ENCODE peak calls at places on chromosomes 6 and 20, in ten cellular contexts. One of them, this sample, is unnamed.

GRCh38 chr6:107179004-107179403 is 63.7 kb upstream of the BEND3 start:
- DNase-seq in DND-41: peak
- DNase-seq in frontal cortex: no peak
- DNase-seq in heart right ventricle: no peak
- DNase-seq in RPMI7951: peak
- DNase-seq in NCI-H1694 treated with DMSO at 0.1 percent for 48 hours: peak
- DNase-seq in AG09309: no peak
- DNase-seq in RWPE1: no peak
- DNase-seq in GM13977: no peak
- DNase-seq in activated gamma-delta T cell treated with Interleukin-2 at 50 U/mL for 16 hours: no peak
- DNase-seq in this sample: no peak

GRCh38 chr6:33688451-33689147 is 22.9 kb downstream of the UQCC2 start:
- DNase-seq in frontal cortex: no peak
- DNase-seq in GM13977: no peak
- DNase-seq in AG09309: no peak
- DNase-seq in NCI-H1694 treated with DMSO at 0.1 percent for 48 hours: no peak
- DNase-seq in RWPE1: no peak
- DNase-seq in DND-41: no peak
- DNase-seq in activated gamma-delta T cell treated with Interleukin-2 at 50 U/mL for 16 hours: no peak
- DNase-seq in heart right ventricle: no peak
- DNase-seq in RPMI7951: no peak
- DNase-seq in this sample: no peak

GRCh38 chr6:163180874-163181541 is 233.5 kb upstream of the QKI start:
- DNase-seq in NCI-H1694 treated with DMSO at 0.1 percent for 48 hours: no peak
- DNase-seq in RWPE1: peak
- DNase-seq in heart right ventricle: peak
- DNase-seq in RPMI7951: peak
- DNase-seq in activated gamma-delta T cell treated with Interleukin-2 at 50 U/mL for 16 hours: no peak
- DNase-seq in frontal cortex: peak
- DNase-seq in AG09309: no peak
- DNase-seq in GM13977: peak
- DNase-seq in DND-41: no peak
- DNase-seq in this sample: peak

GRCh38 chr6:127851197-127851596 is 49.7 kb downstream of the THEMIS start:
- DNase-seq in GM13977: no peak
- DNase-seq in heart right ventricle: no peak
- DNase-seq in activated gamma-delta T cell treated with Interleukin-2 at 50 U/mL for 16 hours: no peak
- DNase-seq in DND-41: no peak
- DNase-seq in frontal cortex: no peak
- DNase-seq in RWPE1: no peak
- DNase-seq in RPMI7951: no peak
- DNase-seq in NCI-H1694 treated with DMSO at 0.1 percent for 48 hours: no peak
- DNase-seq in AG09309: no peak
- DNase-seq in this sample: no peak

GRCh38 chr20:24362080-24362479 is 107.3 kb upstream of the SYNDIG1 start:
- DNase-seq in RWPE1: no peak
- DNase-seq in heart right ventricle: no peak
- DNase-seq in AG09309: no peak
- DNase-seq in GM13977: no peak
- DNase-seq in DND-41: no peak
- DNase-seq in activated gamma-delta T cell treated with Interleukin-2 at 50 U/mL for 16 hours: no peak
- DNase-seq in RPMI7951: no peak
- DNase-seq in NCI-H1694 treated with DMSO at 0.1 percent for 48 hours: no peak
- DNase-seq in frontal cortex: no peak
- DNase-seq in this sample: no peak

GRCh38 chr6:109769213-109769612 is 78.1 kb downstream of the FIG4 start:
- DNase-seq in DND-41: no peak
- DNase-seq in GM13977: peak
- DNase-seq in RPMI7951: no peak
- DNase-seq in activated gamma-delta T cell treated with Interleukin-2 at 50 U/mL for 16 hours: no peak
- DNase-seq in AG09309: no peak
- DNase-seq in frontal cortex: no peak
- DNase-seq in heart right ventricle: no peak
- DNase-seq in NCI-H1694 treated with DMSO at 0.1 percent for 48 hours: no peak
- DNase-seq in RWPE1: no peak
- DNase-seq in this sample: no peak

GRCh38 chr6:166998256-166999144 is 697 bp upstream of the CEP43 start:
- DNase-seq in AG09309: no peak
- DNase-seq in heart right ventricle: peak
- DNase-seq in RPMI7951: no peak
- DNase-seq in frontal cortex: no peak
- DNase-seq in activated gamma-delta T cell treated with Interleukin-2 at 50 U/mL for 16 hours: peak
- DNase-seq in RWPE1: peak
- DNase-seq in GM13977: peak
- DNase-seq in NCI-H1694 treated with DMSO at 0.1 percent for 48 hours: no peak
- DNase-seq in DND-41: no peak
- DNase-seq in this sample: peak

GRCh38 chr6:152461556-152461955 is 175.6 kb downstream of the SYNE1 start:
- DNase-seq in heart right ventricle: no peak
- DNase-seq in DND-41: no peak
- DNase-seq in GM13977: no peak
- DNase-seq in NCI-H1694 treated with DMSO at 0.1 percent for 48 hours: no peak
- DNase-seq in RWPE1: peak
- DNase-seq in RPMI7951: peak
- DNase-seq in frontal cortex: no peak
- DNase-seq in activated gamma-delta T cell treated with Interleukin-2 at 50 U/mL for 16 hours: no peak
- DNase-seq in AG09309: no peak
- DNase-seq in this sample: no peak

GRCh38 chr6:98416027-98416426 is 418.3 kb upstream of the POU3F2 start:
- DNase-seq in DND-41: no peak
- DNase-seq in GM13977: no peak
- DNase-seq in AG09309: no peak
- DNase-seq in activated gamma-delta T cell treated with Interleukin-2 at 50 U/mL for 16 hours: no peak
- DNase-seq in frontal cortex: peak
- DNase-seq in RWPE1: no peak
- DNase-seq in RPMI7951: no peak
- DNase-seq in heart right ventricle: no peak
- DNase-seq in NCI-H1694 treated with DMSO at 0.1 percent for 48 hours: peak
- DNase-seq in this sample: no peak

GRCh38 chr6:134902907-134903306 is 47.0 kb downstream of the ALDH8A1 start:
- DNase-seq in AG09309: no peak
- DNase-seq in RPMI7951: no peak
- DNase-seq in GM13977: no peak
- DNase-seq in heart right ventricle: no peak
- DNase-seq in activated gamma-delta T cell treated with Interleukin-2 at 50 U/mL for 16 hours: no peak
- DNase-seq in frontal cortex: no peak
- DNase-seq in NCI-H1694 treated with DMSO at 0.1 percent for 48 hours: no peak
- DNase-seq in RWPE1: no peak
- DNase-seq in DND-41: no peak
- DNase-seq in this sample: no peak

GRCh38 chr6:121816361-121816760 is 380.9 kb downstream of the GJA1 start:
- DNase-seq in heart right ventricle: no peak
- DNase-seq in GM13977: no peak
- DNase-seq in activated gamma-delta T cell treated with Interleukin-2 at 50 U/mL for 16 hours: no peak
- DNase-seq in RPMI7951: peak
- DNase-seq in NCI-H1694 treated with DMSO at 0.1 percent for 48 hours: no peak
- DNase-seq in frontal cortex: no peak
- DNase-seq in DND-41: no peak
- DNase-seq in AG09309: no peak
- DNase-seq in RWPE1: no peak
- DNase-seq in this sample: no peak

GRCh38 chr6:168527451-168528210 is 86.6 kb downstream of the SMOC2 start:
- DNase-seq in DND-41: no peak
- DNase-seq in NCI-H1694 treated with DMSO at 0.1 percent for 48 hours: no peak
- DNase-seq in AG09309: no peak
- DNase-seq in RPMI7951: peak
- DNase-seq in RWPE1: no peak
- DNase-seq in frontal cortex: no peak
- DNase-seq in heart right ventricle: no peak
- DNase-seq in activated gamma-delta T cell treated with Interleukin-2 at 50 U/mL for 16 hours: no peak
- DNase-seq in GM13977: no peak
- DNase-seq in this sample: no peak

GRCh38 chr6:84752118-84752850 is 12.1 kb downstream of the TBX18 start:
- DNase-seq in activated gamma-delta T cell treated with Interleukin-2 at 50 U/mL for 16 hours: no peak
- DNase-seq in heart right ventricle: no peak
- DNase-seq in DND-41: no peak
- DNase-seq in RPMI7951: no peak
- DNase-seq in GM13977: no peak
- DNase-seq in frontal cortex: no peak
- DNase-seq in AG09309: no peak
- DNase-seq in NCI-H1694 treated with DMSO at 0.1 percent for 48 hours: no peak
- DNase-seq in RWPE1: no peak
- DNase-seq in this sample: no peak

GRCh38 chr20:44247676-44248419 is 740 bp downstream of the GDAP1L1 start:
- DNase-seq in DND-41: peak
- DNase-seq in heart right ventricle: peak
- DNase-seq in NCI-H1694 treated with DMSO at 0.1 percent for 48 hours: no peak
- DNase-seq in frontal cortex: peak
- DNase-seq in activated gamma-delta T cell treated with Interleukin-2 at 50 U/mL for 16 hours: no peak
- DNase-seq in RPMI7951: peak
- DNase-seq in RWPE1: peak
- DNase-seq in GM13977: peak
- DNase-seq in AG09309: no peak
- DNase-seq in this sample: no peak

GRCh38 chr6:143183735-143184134 is 123.0 kb downstream of the AIG1 start:
- DNase-seq in NCI-H1694 treated with DMSO at 0.1 percent for 48 hours: no peak
- DNase-seq in AG09309: no peak
- DNase-seq in heart right ventricle: no peak
- DNase-seq in GM13977: no peak
- DNase-seq in frontal cortex: no peak
- DNase-seq in RPMI7951: peak
- DNase-seq in RWPE1: no peak
- DNase-seq in activated gamma-delta T cell treated with Interleukin-2 at 50 U/mL for 16 hours: no peak
- DNase-seq in DND-41: no peak
- DNase-seq in this sample: no peak

GRCh38 chr6:83352413-83352812 is 78.4 kb downstream of the ME1 start:
- DNase-seq in AG09309: no peak
- DNase-seq in heart right ventricle: no peak
- DNase-seq in GM13977: no peak
- DNase-seq in frontal cortex: no peak
- DNase-seq in activated gamma-delta T cell treated with Interleukin-2 at 50 U/mL for 16 hours: no peak
- DNase-seq in RPMI7951: no peak
- DNase-seq in DND-41: no peak
- DNase-seq in NCI-H1694 treated with DMSO at 0.1 percent for 48 hours: no peak
- DNase-seq in RWPE1: no peak
- DNase-seq in this sample: no peak

This sample was measured in lower leg skin.